ENCODE peak calls at places on chromosomes 2 and 18, in six cellular contexts. P is astrocyte of the cerebellum; V is T47D; R is myocyte; L is mucosa of gallbladder; B is activated effector memory CD4-positive, alpha-beta T cell treated with anti-CD3 and anti-CD28 coated beads, Interleukin-2, amount 50 U/mL, for 16 hours. Y is an unnamed sample.

GRCh38 chr2:46615555-46616487 is 136.5 kb downstream of the TMEM247 start:
- DNase-seq in P (no peak), V (no peak), R (peak; percentile 24), L (no peak), B (peak; percentile 77), Y (peak; percentile 13)

GRCh38 chr2:98828793-98829371 is 98.0 kb upstream of the MGAT4A start:
- DNase-seq in P (no peak), V (peak; percentile 56), R (peak; percentile 8), L (no peak), B (no peak), Y (no peak)

GRCh38 chr2:28661589-28662001 is 90.0 kb upstream of the PPP1CB start:
- DNase-seq in P (no peak), V (peak; percentile 52), R (peak; percentile 69), L (peak; percentile 87), B (no peak), Y (no peak)

GRCh38 chr18:23311346-23312103 is 141.6 kb upstream of the RIOK3 start:
- DNase-seq in P (peak; percentile 91), V (no peak), R (peak; percentile 42), L (no peak), B (no peak), Y (no peak)

GRCh38 chr2:135182601-135183000 is 130.5 kb downstream of the RAB3GAP1 start:
- DNase-seq in P (no peak), V (no peak), R (no peak), L (no peak), B (no peak), Y (no peak)

GRCh38 chr2:4024561-4024960 is 321.2 kb downstream of the DCDC2C start:
- DNase-seq in P (no peak), V (no peak), R (no peak), L (no peak), B (no peak), Y (no peak)

GRCh38 chr2:1824202-1824905 is 80.0 kb upstream of the PXDN start:
- DNase-seq in P (no peak), V (no peak), R (peak; percentile 54), L (peak; percentile 54), B (no peak), Y (no peak)

GRCh38 chr2:44016282-44016681 is 20.5 kb upstream of the LRPPRC start:
- DNase-seq in P (peak; percentile 36), V (peak; percentile 71), R (peak; percentile 63), L (peak; percentile 43), B (no peak), Y (peak; percentile 21)

GRCh38 chr2:238784671-238785527 is 63.0 kb upstream of the TWIST2 start:
- DNase-seq in P (peak; percentile 49), V (peak; percentile 67), R (peak; percentile 67), L (peak; percentile 56), B (peak; percentile 81), Y (peak; percentile 23)

GRCh38 chr2:215529271-215529670 is 93.4 kb upstream of the FN1 start:
- DNase-seq in P (peak; percentile 35), V (peak; percentile 81), R (no peak), L (no peak), B (no peak), Y (no peak)

GRCh38 chr2:190129421-190130199 is 67.1 kb upstream of the MSTN start:
- DNase-seq in P (no peak), V (no peak), R (no peak), L (no peak), B (no peak), Y (no peak)

GRCh38 chr2:176931588-176932563 is 280.7 kb upstream of the HNRNPA3 start:
- DNase-seq in P (peak; percentile 2), V (no peak), R (peak; percentile 31), L (no peak), B (no peak), Y (peak; percentile 28)

Y was measured in effector memory CD8-positive, alpha-beta T cell.